ENCODE peak calls at places on chromosomes 7 and 10, in seven cellular contexts. One of them, this sample, is unnamed.

GRCh38 chr7:140143997-140144396 is 32.8 kb downstream of the KDM7A start:
- DNase-seq in GM23338: no peak
- DNase-seq in fibroblast of lung: no peak
- DNase-seq in neural progenitor cell: no peak
- DNase-seq in HCT116: no peak
- DNase-seq in PC-9: no peak
- DNase-seq in mammary epithelial cell: no peak
- DNase-seq in this sample: no peak

GRCh38 chr7:50379082-50379481 is 71.1 kb downstream of the FIGNL1 start:
- DNase-seq in GM23338: peak
- DNase-seq in fibroblast of lung: no peak
- DNase-seq in neural progenitor cell: peak
- DNase-seq in HCT116: no peak
- DNase-seq in PC-9: no peak
- DNase-seq in mammary epithelial cell: peak
- DNase-seq in this sample: no peak

GRCh38 chr10:102280397-102281015 is 35.2 kb downstream of the GBF1 start:
- DNase-seq in GM23338: no peak
- DNase-seq in fibroblast of lung: peak
- DNase-seq in neural progenitor cell: no peak
- DNase-seq in HCT116: no peak
- DNase-seq in PC-9: no peak
- DNase-seq in mammary epithelial cell: no peak
- DNase-seq in this sample: no peak

GRCh38 chr10:129659881-129660280 is 192.8 kb downstream of the MGMT start:
- DNase-seq in GM23338: no peak
- DNase-seq in fibroblast of lung: no peak
- DNase-seq in neural progenitor cell: no peak
- DNase-seq in HCT116: no peak
- DNase-seq in PC-9: no peak
- DNase-seq in mammary epithelial cell: no peak
- DNase-seq in this sample: no peak

GRCh38 chr7:16914771-16915170 is 33.0 kb upstream of the AGR3 start:
- DNase-seq in GM23338: no peak
- DNase-seq in fibroblast of lung: peak
- DNase-seq in neural progenitor cell: no peak
- DNase-seq in HCT116: no peak
- DNase-seq in PC-9: peak
- DNase-seq in mammary epithelial cell: peak
- DNase-seq in this sample: no peak

GRCh38 chr7:130649004-130649790 is 19.4 kb downstream of the COPG2 start:
- DNase-seq in GM23338: no peak
- DNase-seq in fibroblast of lung: peak
- DNase-seq in neural progenitor cell: no peak
- DNase-seq in HCT116: peak
- DNase-seq in PC-9: no peak
- DNase-seq in mammary epithelial cell: peak
- DNase-seq in this sample: no peak

GRCh38 chr7:128922496-128923410 is 12.2 kb upstream of the KCP start:
- DNase-seq in GM23338: no peak
- DNase-seq in fibroblast of lung: no peak
- DNase-seq in neural progenitor cell: no peak
- DNase-seq in HCT116: no peak
- DNase-seq in PC-9: no peak
- DNase-seq in mammary epithelial cell: no peak
- DNase-seq in this sample: no peak

GRCh38 chr7:47375121-47375551 is 206.8 kb downstream of the TNS3 start:
- DNase-seq in GM23338: no peak
- DNase-seq in fibroblast of lung: peak
- DNase-seq in neural progenitor cell: no peak
- DNase-seq in HCT116: no peak
- DNase-seq in PC-9: no peak
- DNase-seq in mammary epithelial cell: no peak
- DNase-seq in this sample: no peak

GRCh38 chr10:1465993-1466764 is 271.1 kb downstream of the ADARB2 start:
- DNase-seq in GM23338: no peak
- DNase-seq in fibroblast of lung: no peak
- DNase-seq in neural progenitor cell: no peak
- DNase-seq in HCT116: no peak
- DNase-seq in PC-9: no peak
- DNase-seq in mammary epithelial cell: no peak
- DNase-seq in this sample: no peak

GRCh38 chr10:6201511-6201975 is 1.2 kb upstream of the PFKFB3 start:
- DNase-seq in GM23338: peak
- DNase-seq in fibroblast of lung: peak
- DNase-seq in neural progenitor cell: peak
- DNase-seq in HCT116: no peak
- DNase-seq in PC-9: peak
- DNase-seq in mammary epithelial cell: peak
- DNase-seq in this sample: peak

GRCh38 chr7:28986028-28986427 is 27.9 kb upstream of the TRIL start:
- DNase-seq in GM23338: no peak
- DNase-seq in fibroblast of lung: no peak
- DNase-seq in neural progenitor cell: no peak
- DNase-seq in HCT116: no peak
- DNase-seq in PC-9: no peak
- DNase-seq in mammary epithelial cell: no peak
- DNase-seq in this sample: no peak

GRCh38 chr7:41333506-41333905 is 369.4 kb downstream of the INHBA start:
- DNase-seq in GM23338: no peak
- DNase-seq in fibroblast of lung: peak
- DNase-seq in neural progenitor cell: no peak
- DNase-seq in HCT116: no peak
- DNase-seq in PC-9: no peak
- DNase-seq in mammary epithelial cell: no peak
- DNase-seq in this sample: no peak

GRCh38 chr7:100662377-100662776 is 6.1 kb upstream of the ACTL6B start:
- DNase-seq in GM23338: no peak
- DNase-seq in fibroblast of lung: no peak
- DNase-seq in neural progenitor cell: no peak
- DNase-seq in HCT116: no peak
- DNase-seq in PC-9: no peak
- DNase-seq in mammary epithelial cell: no peak
- DNase-seq in this sample: no peak

GRCh38 chr10:119178371-119179119 is at the start of gene PRDX3:
- DNase-seq in GM23338: peak
- DNase-seq in fibroblast of lung: peak
- DNase-seq in neural progenitor cell: peak
- DNase-seq in HCT116: peak
- DNase-seq in PC-9: peak
- DNase-seq in mammary epithelial cell: peak
- DNase-seq in this sample: peak

GRCh38 chr7:36216063-36216684 is 63.1 kb downstream of the EEPD1 start:
- DNase-seq in GM23338: no peak
- DNase-seq in fibroblast of lung: peak
- DNase-seq in neural progenitor cell: no peak
- DNase-seq in HCT116: no peak
- DNase-seq in PC-9: no peak
- DNase-seq in mammary epithelial cell: no peak
- DNase-seq in this sample: no peak

GRCh38 chr10:114195079-114195478 is 15.9 kb downstream of the TDRD1 start:
- DNase-seq in GM23338: no peak
- DNase-seq in fibroblast of lung: no peak
- DNase-seq in neural progenitor cell: no peak
- DNase-seq in HCT116: no peak
- DNase-seq in PC-9: no peak
- DNase-seq in mammary epithelial cell: peak
- DNase-seq in this sample: peak

GRCh38 chr10:23522345-23522744 is 83.5 kb downstream of the OTUD1 start:
- DNase-seq in GM23338: no peak
- DNase-seq in fibroblast of lung: peak
- DNase-seq in neural progenitor cell: no peak
- DNase-seq in HCT116: no peak
- DNase-seq in PC-9: peak
- DNase-seq in mammary epithelial cell: no peak
- DNase-seq in this sample: no peak

GRCh38 chr10:126380352-126381076 is 7.8 kb downstream of the ADAM12 start:
- DNase-seq in GM23338: no peak
- DNase-seq in fibroblast of lung: peak
- DNase-seq in neural progenitor cell: no peak
- DNase-seq in HCT116: no peak
- DNase-seq in PC-9: no peak
- DNase-seq in mammary epithelial cell: no peak
- DNase-seq in this sample: no peak

GRCh38 chr10:116787893-116788665 is 45.7 kb upstream of the HSPA12A start:
- DNase-seq in GM23338: peak
- DNase-seq in fibroblast of lung: peak
- DNase-seq in neural progenitor cell: peak
- DNase-seq in HCT116: peak
- DNase-seq in PC-9: no peak
- DNase-seq in mammary epithelial cell: peak
- DNase-seq in this sample: peak

GRCh38 chr10:8398771-8399170 is 344.3 kb downstream of the GATA3 start:
- DNase-seq in GM23338: no peak
- DNase-seq in fibroblast of lung: no peak
- DNase-seq in neural progenitor cell: no peak
- DNase-seq in HCT116: no peak
- DNase-seq in PC-9: no peak
- DNase-seq in mammary epithelial cell: no peak
- DNase-seq in this sample: no peak
- H3K27ac ChIP-seq in GM23338: no peak
- H3K27ac ChIP-seq in fibroblast of lung: no peak
- H3K27ac ChIP-seq in neural progenitor cell: no peak
- H3K27ac ChIP-seq in HCT116: no peak
- H3K27ac ChIP-seq in PC-9: no peak
- H3K27ac ChIP-seq in mammary epithelial cell: no peak
- H3K27ac ChIP-seq in this sample: no peak

GRCh38 chr10:11697718-11698527 is 44.3 kb upstream of the ECHDC3 start:
- DNase-seq in GM23338: no peak
- DNase-seq in fibroblast of lung: no peak
- DNase-seq in neural progenitor cell: no peak
- DNase-seq in HCT116: no peak
- DNase-seq in PC-9: no peak
- DNase-seq in mammary epithelial cell: no peak
- DNase-seq in this sample: no peak

GRCh38 chr10:11689945-11690736 is 52.0 kb upstream of the ECHDC3 start:
- DNase-seq in GM23338: no peak
- DNase-seq in fibroblast of lung: peak
- DNase-seq in neural progenitor cell: no peak
- DNase-seq in HCT116: no peak
- DNase-seq in PC-9: no peak
- DNase-seq in mammary epithelial cell: no peak
- DNase-seq in this sample: no peak

GRCh38 chr10:11691319-11691755 is 50.8 kb upstream of the ECHDC3 start:
- DNase-seq in GM23338: no peak
- DNase-seq in fibroblast of lung: no peak
- DNase-seq in neural progenitor cell: no peak
- DNase-seq in HCT116: no peak
- DNase-seq in PC-9: no peak
- DNase-seq in mammary epithelial cell: no peak
- DNase-seq in this sample: no peak

GRCh38 chr10:11687779-11688447 is 54.3 kb upstream of the ECHDC3 start:
- DNase-seq in GM23338: no peak
- DNase-seq in fibroblast of lung: no peak
- DNase-seq in neural progenitor cell: no peak
- DNase-seq in HCT116: no peak
- DNase-seq in PC-9: peak
- DNase-seq in mammary epithelial cell: peak
- DNase-seq in this sample: no peak

DNA sequence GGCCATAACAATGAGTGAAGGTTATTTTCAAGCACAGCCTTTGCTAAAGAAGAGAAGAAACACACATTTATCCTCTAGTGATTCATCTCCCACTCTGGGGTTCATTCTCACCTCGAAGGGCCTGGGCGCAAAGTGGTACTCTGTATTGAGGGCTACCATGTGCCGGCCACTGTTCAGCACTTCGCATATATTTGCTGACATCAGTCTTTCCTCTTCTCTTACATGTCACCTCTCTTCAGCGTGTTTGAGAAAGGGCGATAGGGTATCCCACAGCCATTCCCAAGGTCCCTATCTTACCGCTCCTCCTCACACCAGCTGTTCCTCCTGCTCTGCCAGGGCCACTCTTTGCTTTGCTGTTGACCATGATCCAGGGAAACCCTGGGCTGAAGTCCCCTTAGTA is 48.8 kb upstream of the ECHDC3 start:
- DNase-seq in GM23338: no peak
- DNase-seq in fibroblast of lung: no peak
- DNase-seq in neural progenitor cell: no peak
- DNase-seq in HCT116: no peak
- DNase-seq in PC-9: no peak
- DNase-seq in mammary epithelial cell: no peak
- DNase-seq in this sample: no peak
- TF ChIP-seq EZH2 in GM23338: no peak
- TF ChIP-seq EZH2 in fibroblast of lung: no peak
- TF ChIP-seq EZH2 in neural progenitor cell: no peak
- TF ChIP-seq EZH2 in HCT116: no peak
- TF ChIP-seq EZH2 in PC-9: no peak
- TF ChIP-seq EZH2 in mammary epithelial cell: no peak
- TF ChIP-seq EZH2 in this sample: no peak

GRCh38 chr10:34386911-34387310 is 428.2 kb downstream of the PARD3 start:
- DNase-seq in GM23338: no peak
- DNase-seq in fibroblast of lung: no peak
- DNase-seq in neural progenitor cell: no peak
- DNase-seq in HCT116: no peak
- DNase-seq in PC-9: no peak
- DNase-seq in mammary epithelial cell: no peak
- DNase-seq in this sample: no peak
- H3K27ac ChIP-seq in GM23338: no peak
- H3K27ac ChIP-seq in fibroblast of lung: no peak
- H3K27ac ChIP-seq in neural progenitor cell: no peak
- H3K27ac ChIP-seq in HCT116: no peak
- H3K27ac ChIP-seq in PC-9: no peak
- H3K27ac ChIP-seq in mammary epithelial cell: no peak
- H3K27ac ChIP-seq in this sample: no peak

DNA sequence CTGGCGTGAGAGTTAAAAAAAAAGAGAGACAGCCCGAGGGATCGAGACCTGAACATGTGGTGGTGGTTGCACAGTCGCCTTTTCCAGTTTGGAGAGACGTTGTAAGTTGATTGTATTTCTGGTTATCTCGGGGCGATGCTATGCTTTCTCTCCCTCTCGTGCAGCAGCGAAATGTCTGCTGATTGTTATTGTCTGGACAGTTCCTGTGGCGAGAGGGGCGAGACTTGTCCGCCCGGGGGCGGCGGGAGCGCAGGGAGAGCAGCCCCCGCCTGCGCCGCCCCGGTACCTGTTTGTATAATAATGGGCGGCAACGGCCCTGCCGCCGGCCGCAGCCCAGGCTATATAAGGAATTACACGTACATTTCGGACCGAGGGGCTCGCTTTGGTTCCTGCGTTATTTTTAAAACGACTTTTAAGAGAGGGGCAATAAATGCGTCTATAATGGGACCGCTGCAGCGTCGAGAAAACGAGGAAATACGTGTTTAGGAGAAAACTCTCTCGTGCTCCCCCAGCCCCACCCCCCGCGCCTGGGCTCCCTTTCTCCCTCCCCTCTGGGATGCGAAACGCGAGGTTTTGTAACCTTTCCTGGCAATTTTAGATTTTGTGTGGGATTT is 1.7 kb downstream of the ZEB1 start:
- DNase-seq in GM23338: peak
- DNase-seq in fibroblast of lung: peak
- DNase-seq in neural progenitor cell: peak
- DNase-seq in HCT116: no peak
- DNase-seq in PC-9: no peak
- DNase-seq in mammary epithelial cell: peak
- DNase-seq in this sample: peak
- TF ChIP-seq EZH2 in GM23338: peak
- TF ChIP-seq EZH2 in fibroblast of lung: no peak
- TF ChIP-seq EZH2 in neural progenitor cell: peak
- TF ChIP-seq EZH2 in HCT116: no peak
- TF ChIP-seq EZH2 in PC-9: no peak
- TF ChIP-seq EZH2 in mammary epithelial cell: peak
- TF ChIP-seq EZH2 in this sample: no peak

GRCh38 chr10:108566216-108567107 is 1356.8 kb downstream of the XPNPEP1 start:
- DNase-seq in GM23338: no peak
- DNase-seq in fibroblast of lung: no peak
- DNase-seq in neural progenitor cell: no peak
- DNase-seq in HCT116: no peak
- DNase-seq in PC-9: no peak
- DNase-seq in mammary epithelial cell: no peak
- DNase-seq in this sample: no peak
- H3K27ac ChIP-seq in GM23338: no peak
- H3K27ac ChIP-seq in fibroblast of lung: no peak
- H3K27ac ChIP-seq in neural progenitor cell: no peak
- H3K27ac ChIP-seq in HCT116: no peak
- H3K27ac ChIP-seq in PC-9: no peak
- H3K27ac ChIP-seq in mammary epithelial cell: no peak
- H3K27ac ChIP-seq in this sample: no peak

This sample was measured in MM.1S.